ENCODE peak calls at places on chromosomes 5 and 9, in six cellular contexts. J, O, R, Z, X and P are unnamed samples.

GRCh38 chr9:1869843-1870242 is 145.3 kb upstream of the SMARCA2 start:
- DNase-seq in J (peak), O (no peak), R (peak), Z (peak), X (no peak), P (no peak)

GRCh38 chr5:78328585-78329173 is 31.7 kb upstream of the SCAMP1 start:
- DNase-seq in J (no peak), O (no peak), R (no peak), Z (no peak), X (no peak), P (no peak)

GRCh38 chr5:32206799-32207634 is 32.9 kb upstream of the GOLPH3 start:
- DNase-seq in J (no peak), O (no peak), R (no peak), Z (no peak), X (no peak), P (no peak)

GRCh38 chr5:36158144-36158543 is 6.2 kb downstream of the SKP2 start:
- DNase-seq in J (no peak), O (no peak), R (no peak), Z (no peak), X (no peak), P (no peak)

GRCh38 chr9:2923810-2924768 is 80.2 kb upstream of the PUM3 start:
- DNase-seq in J (no peak), O (no peak), R (no peak), Z (no peak), X (no peak), P (no peak)

GRCh38 chr5:141476132-141476909 is 555 bp downstream of the PCDHGC3 start:
- DNase-seq in J (peak), O (peak), R (no peak), Z (peak), X (no peak), P (no peak)

GRCh38 chr5:139655727-139656271 is 7.7 kb downstream of the CXXC5 start:
- DNase-seq in J (peak), O (peak), R (no peak), Z (no peak), X (no peak), P (peak)

GRCh38 chr5:80835128-80835527 is 125.0 kb upstream of the RASGRF2 start:
- DNase-seq in J (no peak), O (no peak), R (no peak), Z (no peak), X (no peak), P (no peak)

GRCh38 chr9:136148766-136149165 is 30.1 kb upstream of the TMEM250 start:
- DNase-seq in J (no peak), O (no peak), R (no peak), Z (no peak), X (no peak), P (no peak)

GRCh38 chr5:160480652-160481051 is 59.0 kb downstream of the PTTG1 start:
- DNase-seq in J (no peak), O (no peak), R (no peak), Z (no peak), X (no peak), P (no peak)

GRCh38 chr5:115968770-115969169 is 6.5 kb downstream of the LVRN start:
- DNase-seq in J (no peak), O (no peak), R (no peak), Z (no peak), X (no peak), P (no peak)

GRCh38 chr5:115962239-115962564 is at the start of gene LVRN:
- DNase-seq in J (no peak), O (no peak), R (no peak), Z (no peak), X (no peak), P (no peak)

GRCh38 chr5:115962565-115963402 is 509 bp downstream of the LVRN start:
- DNase-seq in J (no peak), O (peak), R (no peak), Z (no peak), X (no peak), P (no peak)

GRCh38 chr5:115961413-115962238 is 649 bp upstream of the LVRN start:
- DNase-seq in J (no peak), O (no peak), R (no peak), Z (no peak), X (no peak), P (no peak)

DNA sequence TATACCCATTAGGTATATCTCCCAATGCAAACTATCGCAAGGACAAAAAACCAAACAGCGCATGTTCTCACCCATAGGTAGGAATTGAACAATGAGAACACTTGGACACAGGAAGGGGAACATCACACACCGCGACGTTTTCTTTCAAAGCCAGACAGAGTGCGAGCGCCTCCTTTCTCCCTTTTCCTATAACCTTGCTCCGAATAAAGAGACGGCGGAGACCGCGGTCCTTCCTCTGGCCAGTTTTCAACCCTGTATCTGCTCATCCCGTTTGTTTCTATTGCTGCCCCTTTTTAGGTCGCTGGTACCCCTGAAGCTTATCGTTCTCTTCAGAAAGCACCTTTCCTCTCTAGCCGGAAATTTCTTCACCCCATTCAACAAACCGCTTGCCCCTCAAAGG is 1.3 kb downstream of the LVRN start:
- DNase-seq in J (no peak), O (no peak), R (no peak), Z (no peak), X (no peak), P (no peak)
- H3K4me3 ChIP-seq in J (no peak), O (no peak), R (no peak), Z (no peak), X (no peak), P (no peak)

GRCh38 chr5:95823738-95824609 is 1.4 kb upstream of the GLRX start:
- DNase-seq in J (no peak), O (peak), R (no peak), Z (peak), X (peak), P (no peak)
- H3K4me3 ChIP-seq in J (no peak), O (peak), R (no peak), Z (peak), X (no peak), P (no peak)

DNA sequence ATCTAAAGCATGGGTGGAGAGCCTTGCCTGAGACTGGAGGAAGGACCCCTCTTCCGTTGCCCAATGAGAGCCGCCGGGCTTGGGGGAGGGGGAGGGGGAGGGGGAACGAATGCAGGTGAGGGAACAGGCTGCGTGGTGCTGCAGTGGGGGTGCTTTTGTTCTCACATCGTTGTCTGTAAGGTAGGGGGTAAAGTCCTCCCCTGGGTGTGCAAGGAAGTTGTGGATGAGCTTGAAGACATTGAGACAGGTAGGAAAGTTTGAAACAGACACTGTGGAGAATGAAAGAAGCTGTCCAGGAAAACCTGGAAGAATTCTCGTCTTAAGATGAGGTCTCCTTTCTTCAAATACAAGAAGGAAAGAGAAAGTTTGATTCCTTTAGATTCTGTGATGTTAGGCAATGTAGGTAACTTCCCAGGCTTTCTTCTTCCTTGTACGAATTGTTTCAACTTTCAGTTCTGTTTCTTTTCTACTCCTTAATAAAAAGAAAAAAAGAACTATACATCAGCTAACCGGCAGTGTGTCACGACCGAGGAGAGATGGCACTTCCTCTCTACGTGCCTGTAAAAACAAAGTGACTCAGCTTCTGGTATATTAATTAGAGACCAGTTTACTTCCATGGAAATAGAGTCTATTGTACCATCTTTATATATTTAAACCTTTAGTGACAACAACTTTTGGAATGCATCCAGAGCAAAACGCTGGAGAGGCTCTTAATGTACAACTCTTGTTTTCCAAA is 94.3 kb upstream of the LIFR start:
- DNase-seq in J (no peak), O (no peak), R (no peak), Z (no peak), X (no peak), P (no peak)
- H3K4me3 ChIP-seq in J (no peak), O (peak), R (no peak), Z (peak), X (no peak), P (no peak)

GRCh38 chr9:107292811-107293554 is 9.9 kb downstream of the RAD23B start:
- DNase-seq in J (no peak), O (no peak), R (no peak), Z (no peak), X (no peak), P (no peak)
- H3K4me3 ChIP-seq in J (no peak), O (no peak), R (no peak), Z (no peak), X (no peak), P (no peak)

DNA sequence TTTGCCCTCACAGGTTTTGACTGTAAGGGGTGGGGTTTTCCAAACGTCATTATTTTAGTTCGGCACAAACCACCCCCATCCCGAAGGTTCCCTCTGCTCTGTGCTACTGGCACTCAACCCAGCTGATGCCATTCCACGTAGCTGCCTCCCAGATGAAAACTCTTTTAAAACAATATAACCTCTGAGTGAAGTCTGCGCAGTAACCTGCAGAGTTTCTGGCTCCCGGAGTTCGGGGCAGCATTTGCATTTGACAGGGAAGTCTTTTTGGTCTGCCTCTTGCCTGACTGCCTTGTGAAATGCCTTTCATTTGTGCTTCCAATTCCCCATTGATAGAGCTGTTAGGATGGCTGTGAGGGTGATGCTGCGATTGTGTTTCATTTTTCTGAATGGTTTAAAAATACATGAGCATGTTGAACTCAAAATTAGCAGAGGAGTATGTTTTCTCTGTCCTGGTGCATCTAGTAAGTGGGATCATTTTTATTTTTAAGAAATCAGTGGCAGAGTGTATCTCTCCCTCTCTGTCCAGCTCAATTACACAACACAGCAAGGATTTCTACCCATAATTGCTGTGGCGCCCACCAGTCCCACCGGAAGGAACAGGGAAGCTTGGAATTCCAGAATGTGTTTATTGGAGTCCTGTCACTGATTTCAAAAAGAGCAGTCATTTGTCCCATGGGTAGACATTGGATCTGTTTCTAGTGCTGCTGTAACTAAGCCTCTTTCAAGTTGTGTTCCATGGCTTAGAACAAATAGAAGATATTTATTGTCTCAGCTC is 24.8 kb downstream of the ADCY2 start:
- DNase-seq in J (no peak), O (no peak), R (no peak), Z (no peak), X (no peak), P (no peak)
- H3K4me3 ChIP-seq in J (no peak), O (no peak), R (no peak), Z (no peak), X (no peak), P (no peak)